ENCODE peak calls at places on chromosomes 6 and 20, in nine cellular contexts. V is lower leg skin; P is ELF-1; W is kidney tubule cell; G is hepatocyte; D is stimulated activated CD8-positive, alpha-beta memory T cell treated with anti-CD3 and anti-CD28 coated beads, Interleukin-12 subunit alpha, Interleukin-12 subunit beta, amount 100 ng/mL, for 4 hours; E is hippocampal formation; B is fibroblast of mammary gland; H is mesothelial cell of epicardium. F is an unnamed sample.
A peak's percentile ranks its signal among the peaks of the same experiment; 100 is the strongest.

GRCh38 chr6:484086-484728 is 92.7 kb downstream of the IRF4 start:
- DNase-seq in V (no peak), P (no peak), W (no peak), G (no peak), D (no peak), E (no peak), B (peak; percentile 28), H (no peak), F (no peak)

GRCh38 chr6:79608334-79609224 is 22.6 kb upstream of the SH3BGRL2 start:
- DNase-seq in V (no peak), P (no peak), W (peak; percentile 6), G (peak; percentile 61), D (no peak), E (no peak), B (no peak), H (no peak), F (no peak)

GRCh38 chr6:37314803-37315515 is 38.8 kb upstream of the RNF8 start:
- DNase-seq in V (no peak), P (peak; percentile 58), W (peak; percentile 38), G (peak; percentile 85), D (no peak), E (peak; percentile 17), B (peak; percentile 47), H (no peak), F (no peak)

GRCh38 chr6:165732696-165733486 is 69.8 kb upstream of the PDE10A start:
- DNase-seq in V (peak; percentile 72), P (no peak), W (peak; percentile 19), G (no peak), D (no peak), E (no peak), B (no peak), H (no peak), F (no peak)

GRCh38 chr6:166775180-166775922 is 148.3 kb upstream of the RPS6KA2 start:
- DNase-seq in V (peak; percentile 84), P (peak; percentile 69), W (peak; percentile 65), G (peak; percentile 85), D (peak; percentile 19), E (peak; percentile 12), B (peak; percentile 78), H (peak; percentile 64), F (peak; percentile 76)

GRCh38 chr6:136147342-136147741 is 102.8 kb downstream of the MTFR2 start:
- DNase-seq in V (no peak), P (no peak), W (no peak), G (no peak), D (no peak), E (no peak), B (no peak), H (no peak), F (no peak)

GRCh38 chr20:47274449-47275108 is 81.9 kb downstream of the ZMYND8 start:
- DNase-seq in V (peak; percentile 53), P (no peak), W (peak; percentile 90), G (peak; percentile 58), D (no peak), E (no peak), B (peak; percentile 98), H (no peak), F (no peak)

GRCh38 chr20:63386491-63386890 is 25.3 kb upstream of the CHRNA4 start:
- DNase-seq in V (no peak), P (no peak), W (no peak), G (no peak), D (no peak), E (no peak), B (no peak), H (no peak), F (no peak)

GRCh38 chr6:52136934-52137467 is 49.2 kb upstream of the IL17A start:
- DNase-seq in V (no peak), P (peak; percentile 73), W (no peak), G (no peak), D (no peak), E (no peak), B (no peak), H (no peak), F (no peak)

GRCh38 chr6:13015379-13015681 is 298.8 kb downstream of the PHACTR1 start:
- DNase-seq in V (no peak), P (no peak), W (no peak), G (no peak), D (no peak), E (no peak), B (no peak), H (no peak), F (no peak)

GRCh38 chr20:56957737-56958553 is 308.5 kb downstream of the BMP7 start:
- DNase-seq in V (no peak), P (peak; percentile 46), W (peak; percentile 10), G (peak; percentile 62), D (no peak), E (no peak), B (no peak), H (no peak), F (peak; percentile 91)

GRCh38 chr6:123295181-123295580 is 299.1 kb downstream of the CLVS2 start:
- DNase-seq in V (no peak), P (no peak), W (no peak), G (no peak), D (no peak), E (no peak), B (no peak), H (no peak), F (no peak)

GRCh38 chr6:148203970-148204369 is 138.7 kb upstream of the SASH1 start:
- DNase-seq in V (no peak), P (peak; percentile 3), W (no peak), G (no peak), D (peak; percentile 3), E (no peak), B (peak; percentile 72), H (no peak), F (peak; percentile 15)

GRCh38 chr20:58466729-58467571 is 48.2 kb downstream of the APCDD1L start:
- DNase-seq in V (no peak), P (peak; percentile 44), W (no peak), G (no peak), D (no peak), E (no peak), B (no peak), H (no peak), F (no peak)

GRCh38 chr6:154995241-154996162 is at the start of gene TIAM2:
- DNase-seq in V (no peak), P (peak; percentile 70), W (peak; percentile 12), G (peak; percentile 68), D (peak; percentile 2), E (no peak), B (peak; percentile 22), H (peak; percentile 56), F (peak; percentile 85)

GRCh38 chr20:13865825-13866351 is 81.1 kb downstream of the NDUFAF5 start:
- DNase-seq in V (no peak), P (no peak), W (peak; percentile 6), G (peak; percentile 12), D (no peak), E (no peak), B (peak; percentile 82), H (no peak), F (no peak)

GRCh38 chr6:51005779-51006178 is 187.1 kb downstream of the TFAP2B start:
- DNase-seq in V (no peak), P (no peak), W (no peak), G (no peak), D (no peak), E (no peak), B (no peak), H (no peak), F (no peak)

GRCh38 chr20:44743080-44743701 is 2.5 kb upstream of the KCNK15 start:
- DNase-seq in V (no peak), P (no peak), W (no peak), G (no peak), D (no peak), E (no peak), B (no peak), H (no peak), F (no peak)

GRCh38 chr6:112337209-112337638 is 9.9 kb upstream of the RFPL4B start:
- DNase-seq in V (no peak), P (peak; percentile 56), W (peak; percentile 78), G (peak; percentile 86), D (no peak), E (peak; percentile 55), B (peak; percentile 88), H (peak; percentile 51), F (peak; percentile 79)

GRCh38 chr20:38844963-38845362 is 39.5 kb downstream of the PPP1R16B start:
- DNase-seq in V (no peak), P (no peak), W (no peak), G (no peak), D (no peak), E (no peak), B (no peak), H (no peak), F (no peak)

GRCh38 chr6:699319-699718 is 6.4 kb upstream of the EXOC2 start:
- DNase-seq in V (no peak), P (no peak), W (no peak), G (no peak), D (no peak), E (no peak), B (peak; percentile 17), H (no peak), F (no peak)

F was measured in retina.